ENCODE peak calls at places on chromosome 2, in seven cellular contexts. H is psoas muscle, I is activated gamma-delta T cell treated with Interleukin-2 at 50 U/mL for 16 hours, A is neural progenitor cell, D is right cardiac atrium, B is NCI-H1105, J is GM23338. Y is an unnamed sample.

GRCh38 chr2:187215576-187216240 is 232.3 kb downstream of the CALCRL start:
- DNase-seq in H (no peak), I (no peak), A (no peak), D (no peak), B (no peak), J (no peak), Y (no peak)

GRCh38 chr2:16425462-16426336 is 239.9 kb downstream of the CYRIA start:
- DNase-seq in H (no peak), I (no peak), A (no peak), D (peak), B (peak), J (no peak), Y (no peak)

GRCh38 chr2:240130393-240131195 is 5.5 kb downstream of the COPS9 start:
- DNase-seq in H (peak), I (no peak), A (no peak), D (no peak), B (no peak), J (no peak), Y (no peak)

GRCh38 chr2:173032032-173032431 is 43.6 kb upstream of the MAP3K20 start:
- DNase-seq in H (no peak), I (no peak), A (no peak), D (no peak), B (no peak), J (no peak), Y (no peak)

GRCh38 chr2:232377319-232377718 is 1.2 kb upstream of the ALPP start:
- DNase-seq in H (peak), I (no peak), A (no peak), D (no peak), B (no peak), J (no peak), Y (no peak)

GRCh38 chr2:214830794-214831346 is 21.4 kb upstream of the BARD1 start:
- DNase-seq in H (no peak), I (no peak), A (peak), D (no peak), B (no peak), J (peak), Y (no peak)

GRCh38 chr2:32399221-32399620 is 42.4 kb downstream of the BIRC6 start:
- DNase-seq in H (no peak), I (no peak), A (no peak), D (no peak), B (no peak), J (no peak), Y (no peak)

GRCh38 chr2:42077343-42077742 is 29.5 kb downstream of the PKDCC start:
- DNase-seq in H (no peak), I (no peak), A (peak), D (no peak), B (no peak), J (no peak), Y (no peak)

GRCh38 chr2:115234175-115234574 is 791.7 kb downstream of the DPP10 start:
- DNase-seq in H (no peak), I (no peak), A (no peak), D (no peak), B (no peak), J (no peak), Y (no peak)

GRCh38 chr2:170930132-170931109 is 1.4 kb downstream of the GORASP2 start:
- DNase-seq in H (no peak), I (peak), A (peak), D (peak), B (peak), J (peak), Y (peak)

GRCh38 chr2:20079546-20080115 is 28.2 kb upstream of the LAPTM4A start:
- DNase-seq in H (no peak), I (no peak), A (no peak), D (no peak), B (no peak), J (no peak), Y (no peak)

GRCh38 chr2:65465124-65465523 is 32.7 kb upstream of the SPRED2 start:
- DNase-seq in H (no peak), I (no peak), A (no peak), D (no peak), B (no peak), J (no peak), Y (no peak)

GRCh38 chr2:127187081-127187775 is 32.9 kb downstream of the CYP27C1 start:
- DNase-seq in H (no peak), I (no peak), A (no peak), D (no peak), B (no peak), J (no peak), Y (no peak)

GRCh38 chr2:137287934-137288639 is 522.7 kb downstream of the THSD7B start:
- DNase-seq in H (no peak), I (no peak), A (no peak), D (no peak), B (no peak), J (peak), Y (no peak)

GRCh38 chr2:216710531-216711282 is 15.4 kb upstream of the IGFBP5 start:
- DNase-seq in H (peak), I (no peak), A (no peak), D (peak), B (no peak), J (no peak), Y (no peak)

GRCh38 chr2:20052872-20053281 is 1.4 kb upstream of the LAPTM4A start:
- DNase-seq in H (no peak), I (no peak), A (no peak), D (peak), B (peak), J (peak), Y (peak)

GRCh38 chr2:96695602-96696001 is 44.3 kb downstream of the LMAN2L start:
- DNase-seq in H (no peak), I (no peak), A (no peak), D (no peak), B (no peak), J (no peak), Y (no peak)

GRCh38 chr2:138510319-138510718 is 8.7 kb downstream of the SPOPL start:
- DNase-seq in H (no peak), I (no peak), A (no peak), D (no peak), B (no peak), J (no peak), Y (no peak)

GRCh38 chr2:158025263-158025996 is 76.2 kb upstream of the UPP2 start:
- DNase-seq in H (no peak), I (no peak), A (no peak), D (no peak), B (no peak), J (no peak), Y (peak)

Y was measured in adrenal gland.